ENCODE peak calls at places on chromosomes 4 and X, in seven cellular contexts. One of them, this sample, is unnamed.

GRCh38 chrX:97372006-97372766 is 488.5 kb downstream of the RPA4 start:
- DNase-seq in suprapubic skin: no peak
- DNase-seq in IMR-90: no peak
- DNase-seq in adrenal gland: peak; percentile 49
- DNase-seq in stomach: no peak
- DNase-seq in tibial nerve: no peak
- DNase-seq in transverse colon: no peak
- DNase-seq in this sample: no peak

GRCh38 chr4:137664055-137664405 is 131.7 kb upstream of the PCDH18 start:
- DNase-seq in suprapubic skin: no peak
- DNase-seq in IMR-90: peak; percentile 85
- DNase-seq in adrenal gland: no peak
- DNase-seq in stomach: no peak
- DNase-seq in tibial nerve: no peak
- DNase-seq in transverse colon: no peak
- DNase-seq in this sample: no peak

GRCh38 chr4:106114284-106114683 is 201.7 kb downstream of the TBCK start:
- DNase-seq in suprapubic skin: no peak
- DNase-seq in IMR-90: no peak
- DNase-seq in adrenal gland: no peak
- DNase-seq in stomach: no peak
- DNase-seq in tibial nerve: no peak
- DNase-seq in transverse colon: no peak
- DNase-seq in this sample: no peak

GRCh38 chrX:68807818-68808217 is 21.0 kb upstream of the EFNB1 start:
- DNase-seq in suprapubic skin: no peak
- DNase-seq in IMR-90: no peak
- DNase-seq in adrenal gland: no peak
- DNase-seq in stomach: no peak
- DNase-seq in tibial nerve: peak; percentile 48
- DNase-seq in transverse colon: no peak
- DNase-seq in this sample: no peak

GRCh38 chr4:38145033-38145673 is 185.0 kb downstream of the PTTG2 start:
- DNase-seq in suprapubic skin: peak; percentile 22
- DNase-seq in IMR-90: no peak
- DNase-seq in adrenal gland: no peak
- DNase-seq in stomach: no peak
- DNase-seq in tibial nerve: no peak
- DNase-seq in transverse colon: no peak
- DNase-seq in this sample: no peak

GRCh38 chr4:95551653-95552052 is 2.9 kb upstream of the UNC5C start:
- DNase-seq in suprapubic skin: no peak
- DNase-seq in IMR-90: no peak
- DNase-seq in adrenal gland: no peak
- DNase-seq in stomach: no peak
- DNase-seq in tibial nerve: no peak
- DNase-seq in transverse colon: no peak
- DNase-seq in this sample: no peak

GRCh38 chr4:24793219-24794005 is 2.0 kb upstream of the SOD3 start:
- DNase-seq in suprapubic skin: no peak
- DNase-seq in IMR-90: peak; percentile 19
- DNase-seq in adrenal gland: no peak
- DNase-seq in stomach: no peak
- DNase-seq in tibial nerve: no peak
- DNase-seq in transverse colon: no peak
- DNase-seq in this sample: no peak

GRCh38 chrX:109886122-109886761 is 116.7 kb upstream of the TMEM164 start:
- DNase-seq in suprapubic skin: no peak
- DNase-seq in IMR-90: peak; percentile 63
- DNase-seq in adrenal gland: peak; percentile 64
- DNase-seq in stomach: peak; percentile 52
- DNase-seq in tibial nerve: peak; percentile 16
- DNase-seq in transverse colon: peak; percentile 26
- DNase-seq in this sample: no peak

GRCh38 chrX:107301253-107301652 is 94.8 kb downstream of the DNAAF6 start:
- DNase-seq in suprapubic skin: no peak
- DNase-seq in IMR-90: no peak
- DNase-seq in adrenal gland: no peak
- DNase-seq in stomach: no peak
- DNase-seq in tibial nerve: no peak
- DNase-seq in transverse colon: no peak
- DNase-seq in this sample: no peak

GRCh38 chr4:102114118-102114630 is 231.1 kb downstream of the SLC39A8 start:
- DNase-seq in suprapubic skin: no peak
- DNase-seq in IMR-90: no peak
- DNase-seq in adrenal gland: no peak
- DNase-seq in stomach: no peak
- DNase-seq in tibial nerve: no peak
- DNase-seq in transverse colon: no peak
- DNase-seq in this sample: no peak

GRCh38 chr4:109128589-109128988 is 173.9 kb downstream of the COL25A1 start:
- DNase-seq in suprapubic skin: no peak
- DNase-seq in IMR-90: no peak
- DNase-seq in adrenal gland: no peak
- DNase-seq in stomach: no peak
- DNase-seq in tibial nerve: no peak
- DNase-seq in transverse colon: no peak
- DNase-seq in this sample: no peak

GRCh38 chr4:15327311-15328298 is 100.2 kb upstream of the C1QTNF7 start:
- DNase-seq in suprapubic skin: no peak
- DNase-seq in IMR-90: peak; percentile 94
- DNase-seq in adrenal gland: no peak
- DNase-seq in stomach: no peak
- DNase-seq in tibial nerve: peak; percentile 21
- DNase-seq in transverse colon: no peak
- DNase-seq in this sample: no peak

GRCh38 chr4:107896158-107896645 is 35.1 kb upstream of the CYP2U1 start:
- DNase-seq in suprapubic skin: no peak
- DNase-seq in IMR-90: peak; percentile 97
- DNase-seq in adrenal gland: no peak
- DNase-seq in stomach: no peak
- DNase-seq in tibial nerve: no peak
- DNase-seq in transverse colon: no peak
- DNase-seq in this sample: no peak

GRCh38 chr4:6236816-6237390 is 32.7 kb upstream of the WFS1 start:
- DNase-seq in suprapubic skin: peak; percentile 15
- DNase-seq in IMR-90: no peak
- DNase-seq in adrenal gland: peak; percentile 31
- DNase-seq in stomach: no peak
- DNase-seq in tibial nerve: no peak
- DNase-seq in transverse colon: no peak
- DNase-seq in this sample: no peak

GRCh38 chrX:3807906-3808305 is 94.5 kb upstream of the PRKX start:
- DNase-seq in suprapubic skin: no peak
- DNase-seq in IMR-90: no peak
- DNase-seq in adrenal gland: no peak
- DNase-seq in stomach: no peak
- DNase-seq in tibial nerve: no peak
- DNase-seq in transverse colon: no peak
- DNase-seq in this sample: no peak

DNA sequence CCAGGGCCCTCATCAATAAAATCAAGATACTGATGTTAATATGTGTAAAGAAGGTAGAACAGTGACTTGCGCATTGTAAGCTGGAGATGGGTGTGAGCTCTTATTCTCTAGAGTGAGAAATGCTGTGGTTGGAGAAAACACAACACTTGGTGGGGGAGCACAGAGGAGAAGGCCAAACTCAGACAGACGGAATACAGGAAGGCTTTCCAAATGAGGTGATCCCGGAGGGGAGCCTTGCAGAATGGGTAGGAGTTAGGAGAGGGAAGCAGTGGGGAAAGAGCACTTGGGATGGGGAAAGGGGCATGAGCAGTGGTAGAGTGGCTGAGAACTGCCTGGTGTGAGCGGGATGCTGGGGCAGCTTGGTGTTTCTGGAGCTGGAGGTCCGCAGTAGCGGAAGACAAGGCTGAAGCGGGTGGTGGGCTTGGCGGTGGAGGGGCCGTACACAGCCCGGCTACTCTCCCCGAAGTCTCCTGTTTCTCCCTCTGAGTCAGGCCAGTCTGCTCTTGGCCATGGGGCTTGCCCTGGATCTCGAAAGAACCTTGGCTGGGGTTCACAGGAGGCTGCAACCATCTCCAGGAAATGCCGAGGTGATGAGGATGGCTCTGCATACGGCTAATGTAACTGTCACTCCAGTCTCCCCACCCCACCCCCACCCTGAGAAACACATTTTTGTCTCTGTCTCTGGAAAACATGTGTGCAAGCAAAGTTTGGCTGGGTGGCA is 11.3 kb upstream of the PLAC1 start:
- DNase-seq in suprapubic skin: no peak
- DNase-seq in IMR-90: peak; percentile 93
- DNase-seq in adrenal gland: no peak
- DNase-seq in stomach: no peak
- DNase-seq in tibial nerve: no peak
- DNase-seq in transverse colon: peak; percentile 7
- DNase-seq in this sample: no peak
- TF ChIP-seq POLR2A in suprapubic skin: no peak
- TF ChIP-seq POLR2A in IMR-90: no peak
- TF ChIP-seq POLR2A in adrenal gland: no peak
- TF ChIP-seq POLR2A in stomach: no peak
- TF ChIP-seq POLR2A in tibial nerve: no peak
- TF ChIP-seq POLR2A in transverse colon: no peak
- TF ChIP-seq POLR2A in this sample: no peak

GRCh38 chr4:177442623-177443155 is 452 bp upstream of the AGA start:
- DNase-seq in suprapubic skin: no peak
- DNase-seq in IMR-90: no peak
- DNase-seq in adrenal gland: no peak
- DNase-seq in stomach: no peak
- DNase-seq in tibial nerve: peak; percentile 12
- DNase-seq in transverse colon: no peak
- DNase-seq in this sample: no peak

GRCh38 chr4:177446571-177446970 is 4.3 kb upstream of the AGA start:
- DNase-seq in suprapubic skin: no peak
- DNase-seq in IMR-90: no peak
- DNase-seq in adrenal gland: no peak
- DNase-seq in stomach: no peak
- DNase-seq in tibial nerve: no peak
- DNase-seq in transverse colon: no peak
- DNase-seq in this sample: no peak

GRCh38 chr4:177444911-177445736 is 2.9 kb upstream of the AGA start:
- DNase-seq in suprapubic skin: no peak
- DNase-seq in IMR-90: no peak
- DNase-seq in adrenal gland: no peak
- DNase-seq in stomach: no peak
- DNase-seq in tibial nerve: no peak
- DNase-seq in transverse colon: no peak
- DNase-seq in this sample: no peak

GRCh38 chr4:177441061-177441802 is 1.0 kb downstream of the AGA start:
- DNase-seq in suprapubic skin: no peak
- DNase-seq in IMR-90: peak; percentile 28
- DNase-seq in adrenal gland: no peak
- DNase-seq in stomach: no peak
- DNase-seq in tibial nerve: peak; percentile 10
- DNase-seq in transverse colon: peak; percentile 13
- DNase-seq in this sample: peak; percentile 8

DNA sequence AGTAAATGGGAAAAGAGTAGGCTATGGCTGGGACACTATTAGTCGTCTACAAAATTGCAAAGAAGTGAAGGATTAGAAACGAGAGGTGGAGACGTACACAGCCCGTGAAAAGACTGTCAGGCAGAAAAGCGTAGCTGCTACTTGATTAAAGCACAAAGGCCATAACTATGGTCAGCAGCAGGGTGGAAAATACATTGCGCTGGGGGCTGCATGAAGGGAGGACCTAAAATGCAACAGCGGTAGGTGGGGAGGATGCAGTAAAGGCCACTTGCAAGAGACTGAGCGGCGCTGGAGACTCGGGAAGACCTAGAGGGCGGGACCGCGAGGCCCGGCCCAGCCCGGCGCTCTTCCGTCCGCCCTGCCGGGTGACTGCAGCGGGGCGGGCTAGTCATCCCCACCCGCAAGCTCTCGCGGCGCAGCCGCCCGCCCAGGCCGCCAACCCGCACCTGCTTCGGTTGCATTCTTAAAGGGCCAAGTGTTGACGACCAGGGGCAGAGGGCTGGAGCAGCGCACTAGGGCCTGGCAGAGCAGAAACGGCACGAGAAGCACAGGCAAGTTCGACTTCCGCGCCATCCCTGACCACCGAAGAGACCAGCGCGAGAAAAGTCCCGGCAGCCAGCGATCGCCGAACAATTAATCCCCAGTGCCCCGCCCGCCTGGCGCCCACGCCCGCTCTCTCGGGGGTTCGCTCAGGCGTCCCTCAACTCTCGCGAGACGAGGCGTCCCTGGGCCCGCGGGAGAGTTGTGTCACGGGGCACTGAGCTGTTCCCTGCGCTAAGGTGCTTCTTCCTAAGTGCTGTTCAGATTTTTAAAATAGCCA is at the start of gene AGA:
- DNase-seq in suprapubic skin: peak; percentile 98
- DNase-seq in IMR-90: peak; percentile 93
- DNase-seq in adrenal gland: peak; percentile 98
- DNase-seq in stomach: peak; percentile 97
- DNase-seq in tibial nerve: peak; percentile 86
- DNase-seq in transverse colon: peak; percentile 98
- DNase-seq in this sample: peak; percentile 74
- TF ChIP-seq POLR2A in suprapubic skin: no peak
- TF ChIP-seq POLR2A in IMR-90: peak; percentile 74
- TF ChIP-seq POLR2A in adrenal gland: peak; percentile 50
- TF ChIP-seq POLR2A in stomach: no peak
- TF ChIP-seq POLR2A in tibial nerve: peak; percentile 67
- TF ChIP-seq POLR2A in transverse colon: peak; percentile 86
- TF ChIP-seq POLR2A in this sample: peak; percentile 98

GRCh38 chr4:158169516-158169915 is 3.3 kb downstream of the GASK1B start:
- DNase-seq in suprapubic skin: no peak
- DNase-seq in IMR-90: no peak
- DNase-seq in adrenal gland: no peak
- DNase-seq in stomach: no peak
- DNase-seq in tibial nerve: no peak
- DNase-seq in transverse colon: no peak
- DNase-seq in this sample: no peak

GRCh38 chr4:158169931-158170690 is 2.7 kb downstream of the GASK1B start:
- DNase-seq in suprapubic skin: no peak
- DNase-seq in IMR-90: peak; percentile 21
- DNase-seq in adrenal gland: no peak
- DNase-seq in stomach: no peak
- DNase-seq in tibial nerve: no peak
- DNase-seq in transverse colon: no peak
- DNase-seq in this sample: no peak

GRCh38 chr4:158172196-158172557 is 648 bp downstream of the GASK1B start:
- DNase-seq in suprapubic skin: no peak
- DNase-seq in IMR-90: peak; percentile 63
- DNase-seq in adrenal gland: no peak
- DNase-seq in stomach: no peak
- DNase-seq in tibial nerve: no peak
- DNase-seq in transverse colon: no peak
- DNase-seq in this sample: no peak

GRCh38 chr4:158171456-158171790 is 1.4 kb downstream of the GASK1B start:
- DNase-seq in suprapubic skin: no peak
- DNase-seq in IMR-90: no peak
- DNase-seq in adrenal gland: no peak
- DNase-seq in stomach: no peak
- DNase-seq in tibial nerve: no peak
- DNase-seq in transverse colon: no peak
- DNase-seq in this sample: no peak

GRCh38 chr4:158170691-158171455 is 2.0 kb downstream of the GASK1B start:
- DNase-seq in suprapubic skin: peak; percentile 67
- DNase-seq in IMR-90: peak; percentile 23
- DNase-seq in adrenal gland: peak; percentile 92
- DNase-seq in stomach: no peak
- DNase-seq in tibial nerve: peak; percentile 66
- DNase-seq in transverse colon: peak; percentile 45
- DNase-seq in this sample: no peak
- TF ChIP-seq POLR2A in suprapubic skin: no peak
- TF ChIP-seq POLR2A in IMR-90: no peak
- TF ChIP-seq POLR2A in adrenal gland: no peak
- TF ChIP-seq POLR2A in stomach: no peak
- TF ChIP-seq POLR2A in tibial nerve: peak; percentile 15
- TF ChIP-seq POLR2A in transverse colon: no peak
- TF ChIP-seq POLR2A in this sample: no peak

GRCh38 chrX:154779261-154779660 is 16.6 kb downstream of the DKC1 start:
- DNase-seq in suprapubic skin: no peak
- DNase-seq in IMR-90: peak; percentile 82
- DNase-seq in adrenal gland: no peak
- DNase-seq in stomach: no peak
- DNase-seq in tibial nerve: no peak
- DNase-seq in transverse colon: no peak
- DNase-seq in this sample: no peak
- TF ChIP-seq POLR2A in suprapubic skin: no peak
- TF ChIP-seq POLR2A in IMR-90: no peak
- TF ChIP-seq POLR2A in adrenal gland: no peak
- TF ChIP-seq POLR2A in stomach: no peak
- TF ChIP-seq POLR2A in tibial nerve: no peak
- TF ChIP-seq POLR2A in transverse colon: no peak
- TF ChIP-seq POLR2A in this sample: no peak